ENCODE peak calls at places on chromosomes 12 and 14, in six cellular contexts. One of them, this sample, is unnamed.

GRCh38 chr14:34103176-34103575 is 152.3 kb upstream of the EGLN3 start:
- DNase-seq in Karpas-422: no peak
- DNase-seq in GM23248: no peak
- DNase-seq in mesenchymal stem cell: no peak
- DNase-seq in mammary epithelial cell: no peak
- DNase-seq in HCT116: no peak
- DNase-seq in this sample: no peak

GRCh38 chr12:12716151-12716844 is 870 bp upstream of the CDKN1B start:
- DNase-seq in Karpas-422: peak; percentile 46
- DNase-seq in GM23248: peak; percentile 58
- DNase-seq in mesenchymal stem cell: peak; percentile 53
- DNase-seq in mammary epithelial cell: peak; percentile 59
- DNase-seq in HCT116: no peak
- DNase-seq in this sample: no peak

GRCh38 chr14:77316872-77317271 is 3.8 kb downstream of the POMT2 start:
- DNase-seq in Karpas-422: no peak
- DNase-seq in GM23248: no peak
- DNase-seq in mesenchymal stem cell: no peak
- DNase-seq in mammary epithelial cell: peak; percentile 60
- DNase-seq in HCT116: no peak
- DNase-seq in this sample: no peak

GRCh38 chr14:74660167-74660566 is 48.1 kb upstream of the LTBP2 start:
- DNase-seq in Karpas-422: no peak
- DNase-seq in GM23248: no peak
- DNase-seq in mesenchymal stem cell: no peak
- DNase-seq in mammary epithelial cell: no peak
- DNase-seq in HCT116: no peak
- DNase-seq in this sample: peak; percentile 72

GRCh38 chr12:48007206-48007605 is 2.9 kb upstream of the COL2A1 start:
- DNase-seq in Karpas-422: no peak
- DNase-seq in GM23248: no peak
- DNase-seq in mesenchymal stem cell: no peak
- DNase-seq in mammary epithelial cell: no peak
- DNase-seq in HCT116: no peak
- DNase-seq in this sample: no peak

GRCh38 chr14:96309128-96309906 is 53.3 kb downstream of the BDKRB1 start:
- DNase-seq in Karpas-422: no peak
- DNase-seq in GM23248: no peak
- DNase-seq in mesenchymal stem cell: no peak
- DNase-seq in mammary epithelial cell: no peak
- DNase-seq in HCT116: no peak
- DNase-seq in this sample: no peak

GRCh38 chr12:115398311-115398781 is 714.4 kb upstream of the TBX3 start:
- DNase-seq in Karpas-422: no peak
- DNase-seq in GM23248: no peak
- DNase-seq in mesenchymal stem cell: peak; percentile 33
- DNase-seq in mammary epithelial cell: no peak
- DNase-seq in HCT116: no peak
- DNase-seq in this sample: no peak

GRCh38 chr12:62458626-62459025 is 8.0 kb upstream of the MON2 start:
- DNase-seq in Karpas-422: no peak
- DNase-seq in GM23248: no peak
- DNase-seq in mesenchymal stem cell: no peak
- DNase-seq in mammary epithelial cell: no peak
- DNase-seq in HCT116: no peak
- DNase-seq in this sample: no peak

GRCh38 chr12:120496353-120497340 is 734 bp downstream of the DYNLL1 start:
- DNase-seq in Karpas-422: peak; percentile 80
- DNase-seq in GM23248: peak; percentile 80
- DNase-seq in mesenchymal stem cell: peak; percentile 63
- DNase-seq in mammary epithelial cell: peak; percentile 44
- DNase-seq in HCT116: no peak
- DNase-seq in this sample: peak; percentile 90

GRCh38 chr12:96828169-96828789 is 78.8 kb upstream of the NEDD1 start:
- DNase-seq in Karpas-422: no peak
- DNase-seq in GM23248: no peak
- DNase-seq in mesenchymal stem cell: no peak
- DNase-seq in mammary epithelial cell: no peak
- DNase-seq in HCT116: no peak
- DNase-seq in this sample: no peak
- H2AFZ ChIP-seq in Karpas-422: no peak overlapping the region
- H2AFZ ChIP-seq in GM23248: no peak overlapping the region
- H2AFZ ChIP-seq in mesenchymal stem cell: no peak overlapping the region
- H2AFZ ChIP-seq in mammary epithelial cell: no peak overlapping the region
- H2AFZ ChIP-seq in HCT116: peak overlapping the region; percentile 54
- H2AFZ ChIP-seq in this sample: no peak overlapping the region

GRCh38 chr14:94936411-94936892 is 166.5 kb upstream of the GSC start:
- DNase-seq in Karpas-422: no peak
- DNase-seq in GM23248: peak; percentile 77
- DNase-seq in mesenchymal stem cell: no peak
- DNase-seq in mammary epithelial cell: no peak
- DNase-seq in HCT116: no peak
- DNase-seq in this sample: no peak
- H2AFZ ChIP-seq in Karpas-422: no peak overlapping the region
- H2AFZ ChIP-seq in GM23248: peak overlapping the region; percentile 61
- H2AFZ ChIP-seq in mesenchymal stem cell: no peak overlapping the region
- H2AFZ ChIP-seq in mammary epithelial cell: no peak overlapping the region
- H2AFZ ChIP-seq in HCT116: no peak overlapping the region
- H2AFZ ChIP-seq in this sample: no peak overlapping the region

GRCh38 chr14:63203015-63203414 is 1.2 kb upstream of the RHOJ start:
- DNase-seq in Karpas-422: no peak
- DNase-seq in GM23248: no peak
- DNase-seq in mesenchymal stem cell: no peak
- DNase-seq in mammary epithelial cell: no peak
- DNase-seq in HCT116: no peak
- DNase-seq in this sample: no peak
- H2AFZ ChIP-seq in Karpas-422: no peak overlapping the region
- H2AFZ ChIP-seq in GM23248: peak overlapping the region; percentile 97
- H2AFZ ChIP-seq in mesenchymal stem cell: no peak overlapping the region
- H2AFZ ChIP-seq in mammary epithelial cell: no peak overlapping the region
- H2AFZ ChIP-seq in HCT116: no peak overlapping the region
- H2AFZ ChIP-seq in this sample: no peak overlapping the region

DNA sequence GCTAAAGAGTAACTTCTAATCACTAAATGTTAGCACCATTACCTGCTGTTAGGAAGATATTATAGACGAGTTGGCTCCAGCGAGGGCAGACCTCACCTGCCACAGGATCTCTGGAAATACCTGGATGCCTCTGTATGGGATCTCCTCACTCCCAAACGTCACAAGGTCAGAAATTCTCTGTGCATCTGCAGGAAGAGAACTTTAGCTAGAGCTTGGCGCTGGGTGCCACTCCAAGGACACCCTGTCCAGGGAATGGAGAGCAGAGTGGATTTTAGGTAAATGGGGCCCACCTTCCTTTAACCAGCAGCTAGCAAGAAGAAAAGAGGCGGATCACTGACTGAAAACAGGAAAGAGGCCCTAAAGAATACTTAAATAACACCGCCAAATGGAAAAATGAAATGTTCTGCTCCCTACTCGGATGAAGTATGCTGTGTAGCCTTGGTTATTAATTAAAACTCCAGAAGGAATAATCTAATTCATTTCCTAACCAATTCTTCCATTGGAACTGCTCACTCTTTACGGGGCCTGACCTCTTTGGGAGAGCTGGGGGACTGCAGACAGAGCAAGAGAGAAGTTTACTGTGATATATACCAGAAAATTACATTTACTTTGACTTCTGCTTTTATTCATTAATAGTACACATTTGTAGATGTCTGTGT is 4.2 kb upstream of the FOXG1 start:
- DNase-seq in Karpas-422: no peak
- DNase-seq in GM23248: no peak
- DNase-seq in mesenchymal stem cell: no peak
- DNase-seq in mammary epithelial cell: no peak
- DNase-seq in HCT116: no peak
- DNase-seq in this sample: no peak
- H2AFZ ChIP-seq in Karpas-422: no peak overlapping the region
- H2AFZ ChIP-seq in GM23248: no peak overlapping the region
- H2AFZ ChIP-seq in mesenchymal stem cell: no peak overlapping the region
- H2AFZ ChIP-seq in mammary epithelial cell: no peak overlapping the region
- H2AFZ ChIP-seq in HCT116: no peak overlapping the region
- H2AFZ ChIP-seq in this sample: no peak overlapping the region

DNA sequence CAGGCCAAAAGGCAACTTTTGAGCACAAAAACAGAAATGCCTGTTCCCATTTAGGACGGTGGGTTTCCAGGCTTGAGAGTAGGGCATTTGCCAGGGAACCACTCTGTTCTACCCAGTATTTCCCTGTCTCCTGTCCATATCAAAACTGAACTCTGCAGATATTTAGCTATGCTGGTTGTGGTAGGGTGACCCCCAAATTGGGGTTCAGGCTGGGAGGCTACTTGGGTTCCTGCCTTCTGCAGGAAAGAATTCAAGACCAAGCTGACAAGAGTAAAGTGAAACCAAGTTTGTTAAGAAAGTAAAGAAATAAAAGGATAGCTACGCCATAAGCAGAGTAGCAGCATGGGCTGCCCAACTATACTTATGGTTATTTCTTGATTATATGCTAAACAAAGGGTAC is 3.6 kb upstream of the BLTP3B start:
- DNase-seq in Karpas-422: no peak
- DNase-seq in GM23248: no peak
- DNase-seq in mesenchymal stem cell: no peak
- DNase-seq in mammary epithelial cell: no peak
- DNase-seq in HCT116: no peak
- DNase-seq in this sample: no peak
- H2AFZ ChIP-seq in Karpas-422: no peak overlapping the region
- H2AFZ ChIP-seq in GM23248: no peak overlapping the region
- H2AFZ ChIP-seq in mesenchymal stem cell: no peak overlapping the region
- H2AFZ ChIP-seq in mammary epithelial cell: no peak overlapping the region
- H2AFZ ChIP-seq in HCT116: no peak overlapping the region
- H2AFZ ChIP-seq in this sample: no peak overlapping the region

This sample was measured in K562.